ENCODE peak calls at places on chromosome 21, in seven cellular contexts. D, A, C, W, S, K and I are unnamed samples.

GRCh38 chr21:45113543-45113942 is 39.2 kb downstream of the ADARB1 start:
- DNase-seq in A (no peak), S (no peak), D (no peak), K (no peak), W (no peak), C (no peak), I (no peak)

GRCh38 chr21:26506951-26507350 is 66.1 kb downstream of the CYYR1 start:
- DNase-seq in C (peak), K (no peak), D (no peak), S (no peak), A (no peak), W (peak), I (no peak)

GRCh38 chr21:28118570-28118969 is 874.1 kb downstream of the LTN1 start:
- DNase-seq in W (no peak), A (no peak), S (no peak), C (no peak), K (no peak), D (no peak), I (no peak)

GRCh38 chr21:25560151-25560783 is 47.0 kb downstream of the MRPL39 start:
- DNase-seq in K (no peak), C (no peak), A (no peak), W (peak), D (no peak), S (no peak), I (no peak)

GRCh38 chr21:35430260-35430659 is 381.2 kb upstream of the RUNX1 start:
- DNase-seq in D (no peak), A (no peak), C (no peak), W (no peak), S (no peak), K (no peak), I (no peak)

GRCh38 chr21:29164330-29164942 is 34.0 kb downstream of the MAP3K7CL start:
- DNase-seq in K (peak), A (peak), S (no peak), D (no peak), W (peak), C (peak), I (no peak)

GRCh38 chr21:45433301-45433700 is 28.3 kb downstream of the COL18A1 start:
- DNase-seq in A (no peak), C (no peak), D (no peak), K (no peak), W (no peak), S (no peak), I (no peak)

GRCh38 chr21:34908424-34909055 is 140.6 kb downstream of the RUNX1 start:
- DNase-seq in A (peak), D (no peak), W (no peak), C (no peak), K (peak), S (no peak), I (no peak)

GRCh38 chr21:46253610-46254124 is 25.1 kb upstream of the LSS start:
- DNase-seq in C (peak), K (no peak), S (no peak), D (no peak), W (peak), A (peak), I (no peak)

GRCh38 chr21:46214478-46215340 is 13.9 kb downstream of the LSS start:
- DNase-seq in D (no peak), K (no peak), S (no peak), W (no peak), A (no peak), C (no peak), I (no peak)

GRCh38 chr21:15182731-15183130 is 117.9 kb upstream of the NRIP1 start:
- DNase-seq in C (no peak), D (no peak), A (no peak), S (no peak), K (no peak), W (no peak), I (no peak)

GRCh38 chr21:16186742-16187141 is 457.0 kb downstream of the USP25 start:
- DNase-seq in W (peak), K (no peak), S (no peak), D (no peak), A (no peak), C (peak), I (no peak)

GRCh38 chr21:15140321-15141019 is 75.7 kb upstream of the NRIP1 start:
- DNase-seq in C (no peak), A (no peak), K (no peak), W (no peak), D (no peak), S (no peak), I (no peak)

GRCh38 chr21:35628331-35628730 is 432.0 kb downstream of the SETD4 start:
- DNase-seq in K (peak), C (no peak), W (peak), D (no peak), S (no peak), A (peak), I (no peak)

GRCh38 chr21:32122082-32122481 is 156.8 kb downstream of the MIS18A start:
- DNase-seq in C (no peak), K (no peak), S (no peak), W (no peak), D (no peak), A (no peak), I (no peak)
- H4K8ac ChIP-seq in C (no peak), K (no peak), S (no peak), W (no peak), D (no peak), A (no peak), I (no peak)

DNA sequence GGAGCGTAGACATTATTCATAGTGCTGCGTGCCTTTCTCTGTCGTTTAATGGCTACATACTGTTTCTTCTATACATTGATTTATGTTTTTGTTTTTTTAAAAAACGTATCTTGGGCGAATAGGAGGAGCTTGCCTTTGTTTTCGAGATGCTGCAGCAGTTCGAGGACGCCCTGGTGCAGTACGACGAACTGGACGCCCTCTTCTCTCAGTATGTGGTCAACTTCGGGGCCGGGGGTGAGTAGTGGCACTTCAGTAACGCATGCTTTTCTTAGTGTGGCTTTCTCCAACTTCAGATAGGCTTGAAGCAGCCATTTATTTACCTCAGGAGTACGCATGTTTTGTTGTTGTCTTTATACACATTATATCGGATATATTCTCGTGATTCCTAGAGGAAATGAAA is 46.9 kb downstream of the TRAPPC10 start:
- DNase-seq in C (no peak), A (no peak), S (no peak), W (no peak), K (no peak), D (no peak), I (no peak)
- H4K8ac ChIP-seq in C (no peak), A (no peak), S (no peak), W (no peak), K (no peak), D (no peak), I (no peak)

GRCh38 chr21:30921129-30921528 is 39.7 kb upstream of the KRTAP11-1 start:
- DNase-seq in D (no peak), C (no peak), K (no peak), A (no peak), W (no peak), S (no peak), I (no peak)
- H4K8ac ChIP-seq in D (no peak), C (no peak), K (no peak), A (no peak), W (no peak), S (no peak), I (no peak)

DNA sequence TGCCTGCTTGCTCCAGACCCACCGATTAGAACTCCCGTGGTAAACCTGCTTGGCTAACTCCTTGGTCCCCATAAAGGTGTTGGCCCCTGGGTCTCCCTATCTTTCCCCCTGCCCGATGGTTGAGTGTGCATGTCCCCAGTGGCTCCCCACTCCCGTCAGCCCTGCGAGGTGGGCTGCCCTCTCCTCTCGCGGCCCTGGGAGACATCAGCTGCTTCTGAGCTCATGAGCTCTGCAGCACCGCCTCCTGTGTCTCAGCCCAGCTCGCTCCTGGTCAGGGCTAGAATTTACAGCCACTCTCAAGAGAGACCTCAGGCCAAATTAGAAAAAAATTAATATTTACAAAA is 15.9 kb upstream of the ZBTB21 start:
- DNase-seq in W (no peak), S (no peak), D (no peak), K (no peak), A (no peak), C (peak), I (no peak)
- H4K8ac ChIP-seq in W (no peak), S (no peak), D (no peak), K (no peak), A (no peak), C (peak), I (no peak)

GRCh38 chr21:38156200-38156599 is 100.6 kb upstream of the KCNJ15 start:
- DNase-seq in A (no peak), D (no peak), C (no peak), K (no peak), S (no peak), W (no peak), I (no peak)
- H4K8ac ChIP-seq in A (no peak), D (no peak), C (no peak), K (no peak), S (no peak), W (no peak), I (no peak)